ENCODE peak calls at places on chromosomes 12 and 14, in seven cellular contexts. X is neural progenitor cell, W is lung, Z is pancreas, V is hepatocyte, N is suprapubic skin, C is HepG2. I is an unnamed sample. For H3K27me3, the result is how much of the 10 kb centered on the place peaks cover.

GRCh38 chr12:107461222-107461980 is 224.2 kb upstream of the PWP1 start:
- DNase-seq in X (no peak), W (no peak), Z (no peak), V (peak), N (no peak), C (no peak), I (peak)

GRCh38 chr14:61839452-61839851 is 77.2 kb downstream of the SNAPC1 start:
- DNase-seq in X (no peak), W (no peak), Z (no peak), V (no peak), N (no peak), C (no peak), I (peak)

GRCh38 chr14:50083467-50084337 is 32.7 kb downstream of the VCPKMT start:
- DNase-seq in X (no peak), W (no peak), Z (no peak), V (no peak), N (no peak), C (no peak), I (peak)

GRCh38 chr12:20058068-20058467 is 310.3 kb upstream of the PDE3A start:
- DNase-seq in X (no peak), W (no peak), Z (no peak), V (no peak), N (no peak), C (no peak), I (no peak)

GRCh38 chr14:80215756-80216581 is 4.7 kb upstream of the DIO2 start:
- DNase-seq in X (peak), W (no peak), Z (no peak), V (peak), N (no peak), C (no peak), I (no peak)

GRCh38 chr14:58765375-58765774 is 127.6 kb downstream of the DACT1 start:
- DNase-seq in X (no peak), W (no peak), Z (no peak), V (no peak), N (no peak), C (no peak), I (no peak)

GRCh38 chr14:58731465-58732330 is 93.9 kb downstream of the DACT1 start:
- DNase-seq in X (no peak), W (no peak), Z (no peak), V (no peak), N (no peak), C (no peak), I (peak)

GRCh38 chr12:107818984-107819383 is 44.5 kb downstream of the ASCL4 start:
- DNase-seq in X (peak), W (no peak), Z (no peak), V (peak), N (no peak), C (no peak), I (peak)

GRCh38 chr12:108728820-108729611 is 2.3 kb downstream of the CORO1C start:
- DNase-seq in X (no peak), W (no peak), Z (no peak), V (no peak), N (no peak), C (no peak), I (no peak)

GRCh38 chr14:101399737-101400517 is 161.4 kb upstream of the DIO3 start:
- DNase-seq in X (no peak), W (no peak), Z (peak), V (no peak), N (no peak), C (no peak), I (no peak)

GRCh38 chr12:4214912-4215861 is 58.4 kb upstream of the CCND2 start:
- DNase-seq in X (no peak), W (peak), Z (no peak), V (no peak), N (peak), C (no peak), I (peak)

GRCh38 chr12:63668028-63668799 is at the start of gene DPY19L2:
- DNase-seq in X (peak), W (peak), Z (peak), V (peak), N (peak), C (peak), I (peak)

GRCh38 chr12:75708829-75709228 is 197.4 kb upstream of the KRR1 start:
- DNase-seq in X (no peak), W (no peak), Z (no peak), V (no peak), N (no peak), C (peak), I (no peak)

GRCh38 chr14:57999471-57999870 is 133.6 kb upstream of the SLC35F4 start:
- DNase-seq in X (no peak), W (no peak), Z (no peak), V (no peak), N (no peak), C (no peak), I (no peak)

GRCh38 chr12:70052931-70053497 is 190.2 kb upstream of the CNOT2 start:
- DNase-seq in X (no peak), W (peak), Z (no peak), V (peak), N (no peak), C (peak), I (peak)

GRCh38 chr12:53944907-53945847 is 6.5 kb downstream of the HOXC13 start:
- DNase-seq in X (no peak), W (no peak), Z (no peak), V (no peak), N (no peak), C (no peak), I (no peak)
- H3K27me3 ChIP-seq in X (half or more), W (under half), Z (under half), V (half or more), N (half or more), C (half or more), I (under half)

GRCh38 chr12:39616666-39617065 is 2.9 kb downstream of the ABCD2 start:
- DNase-seq in X (no peak), W (no peak), Z (no peak), V (no peak), N (no peak), C (no peak), I (no peak)
- H3K4me3 ChIP-seq in X (no peak), W (no peak), Z (no peak), V (no peak), N (no peak), C (no peak), I (no peak)

DNA sequence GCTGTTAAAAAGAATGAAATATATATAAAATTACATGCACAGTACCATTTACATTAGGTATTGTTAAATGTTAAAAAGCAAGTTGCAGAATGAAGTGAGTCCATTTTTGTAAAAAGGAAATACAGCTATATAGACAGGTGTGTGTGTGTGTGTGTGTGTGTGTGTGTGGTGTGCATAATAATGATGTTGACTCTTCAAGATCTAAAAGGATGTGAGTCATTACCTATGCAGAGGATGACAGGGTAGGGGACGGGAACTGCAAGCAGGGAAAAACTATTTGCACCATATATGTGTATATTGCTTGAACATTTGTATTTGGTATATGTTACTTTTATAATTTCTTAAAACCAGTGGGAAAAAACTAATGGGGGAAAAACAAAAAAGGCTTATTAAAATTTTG is 3.1 kb downstream of the C14orf39 start:
- DNase-seq in X (no peak), W (no peak), Z (no peak), V (no peak), N (no peak), C (peak), I (no peak)
- H3K27me3 ChIP-seq in X (under half), W (under half), Z (under half), V (under half), N (under half), C (under half), I (under half)

DNA sequence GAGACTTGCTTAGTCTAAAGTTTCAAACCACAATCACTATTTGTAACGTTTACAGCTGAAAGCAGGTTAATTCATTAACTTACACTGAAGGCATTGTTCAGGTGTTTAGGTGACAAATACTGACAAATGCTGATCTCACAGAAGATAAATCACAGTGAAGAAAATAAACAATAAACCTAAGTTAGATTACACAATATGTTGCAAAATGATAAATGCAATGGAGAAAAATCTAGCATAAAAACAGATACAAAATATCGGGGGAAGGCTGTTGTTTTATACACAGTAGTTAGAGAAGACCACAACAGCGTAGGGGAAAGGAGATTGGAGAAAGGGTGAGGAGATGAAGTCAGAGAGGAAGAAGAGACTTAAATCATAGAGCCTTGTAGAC is 3.0 kb downstream of the SCAF11 start:
- DNase-seq in X (no peak), W (no peak), Z (no peak), V (no peak), N (no peak), C (no peak), I (no peak)
- H3K4me3 ChIP-seq in X (no peak), W (no peak), Z (no peak), V (no peak), N (no peak), C (peak), I (no peak)

GRCh38 chr12:1918081-1918874 is at the start of gene CACNA2D4:
- DNase-seq in X (peak), W (peak), Z (no peak), V (peak), N (no peak), C (no peak), I (no peak)
- H3K27me3 ChIP-seq in X (under half), W (under half), Z (under half), V (under half), N (under half), C (under half), I (under half)